ENCODE peak calls at places on chromosomes 7 and 10, in eight cellular contexts. S is fibroblast of lung, L is cardiac fibroblast, H is heart left ventricle, M is heart right ventricle, Y is IMR-90, Q is Calu3, A is AG04449. W is an unnamed sample.

GRCh38 chr7:2452074-2452507 is 24.1 kb downstream of the GRIFIN start:
- DNase-seq in S (no peak), L (no peak), H (no peak), M (no peak), Y (no peak), Q (peak; percentile 55), A (no peak), W (no peak)

GRCh38 chr10:60532691-60533468 is 143.2 kb upstream of the ANK3 start:
- DNase-seq in S (no peak), L (no peak), H (no peak), M (no peak), Y (no peak), Q (no peak), A (no peak), W (no peak)

GRCh38 chr10:116849271-116850057 is at the start of gene ENO4:
- DNase-seq in S (peak; percentile 84), L (peak; percentile 79), H (peak; percentile 68), M (peak; percentile 64), Y (peak; percentile 73), Q (peak; percentile 66), A (no peak), W (peak; percentile 71)

GRCh38 chr10:30878920-30879319 is 152.7 kb downstream of the ZNF438 start:
- DNase-seq in S (no peak), L (no peak), H (no peak), M (no peak), Y (no peak), Q (no peak), A (no peak), W (no peak)

GRCh38 chr10:15333909-15334649 is 37.0 kb downstream of the FAM171A1 start:
- DNase-seq in S (peak; percentile 62), L (no peak), H (no peak), M (no peak), Y (peak; percentile 89), Q (peak; percentile 12), A (no peak), W (no peak)

GRCh38 chr10:22662693-22663330 is 51.6 kb downstream of the PIP4K2A start:
- DNase-seq in S (no peak), L (no peak), H (no peak), M (no peak), Y (no peak), Q (no peak), A (no peak), W (no peak)

GRCh38 chr10:47359626-47360418 is 11.7 kb downstream of the RBP3 start:
- DNase-seq in S (no peak), L (no peak), H (no peak), M (no peak), Y (no peak), Q (no peak), A (no peak), W (no peak)

GRCh38 chr10:1104971-1105370 is 48.8 kb downstream of the WDR37 start:
- DNase-seq in S (no peak), L (no peak), H (no peak), M (no peak), Y (no peak), Q (no peak), A (no peak), W (no peak)

GRCh38 chr10:43042503-43043341 is 34.1 kb upstream of the RET start:
- DNase-seq in S (no peak), L (no peak), H (no peak), M (no peak), Y (no peak), Q (no peak), A (no peak), W (no peak)

GRCh38 chr10:132836832-132837540 is 51.0 kb upstream of the NKX6-2 start:
- DNase-seq in S (peak; percentile 2), L (peak; percentile 31), H (no peak), M (no peak), Y (peak; percentile 4), Q (peak; percentile 41), A (no peak), W (peak; percentile 23)

GRCh38 chr7:102410918-102411317 is 14.8 kb downstream of the PRKRIP1 start:
- DNase-seq in S (no peak), L (no peak), H (no peak), M (no peak), Y (no peak), Q (no peak), A (no peak), W (no peak)

GRCh38 chr7:135801877-135802276 is 53.3 kb upstream of the FAM180A start:
- DNase-seq in S (no peak), L (no peak), H (no peak), M (no peak), Y (no peak), Q (no peak), A (no peak), W (no peak)

GRCh38 chr7:116341222-116341907 is 131.0 kb downstream of the TES start:
- DNase-seq in S (no peak), L (no peak), H (no peak), M (no peak), Y (no peak), Q (no peak), A (no peak), W (no peak)
- TF ChIP-seq CTCF in S (peak; percentile 26), L (peak; percentile 30), H (no peak), M (peak; percentile 46), Y (no peak), Q (no peak), A (peak; percentile 12), W (peak; percentile 34)

GRCh38 chr7:93799750-93800357 is 90.7 kb downstream of the TFPI2 start:
- DNase-seq in S (peak; percentile 11), L (peak; percentile 56), H (no peak), M (no peak), Y (peak; percentile 23), Q (no peak), A (no peak), W (peak; percentile 42)
- TF ChIP-seq CTCF in S (peak; percentile 30), L (peak; percentile 47), H (peak; percentile 52), M (peak; percentile 49), Y (peak; percentile 67), Q (no peak), A (peak; percentile 21), W (peak; percentile 64)

GRCh38 chr7:157468221-157469111 is 131.7 kb downstream of the DNAJB6 start:
- DNase-seq in S (no peak), L (no peak), H (no peak), M (no peak), Y (no peak), Q (no peak), A (no peak), W (peak; percentile 7)
- TF ChIP-seq CTCF in S (no peak), L (no peak), H (no peak), M (no peak), Y (no peak), Q (no peak), A (no peak), W (no peak)

GRCh38 chr10:49161411-49161997 is 26.7 kb downstream of the TMEM273 start:
- DNase-seq in S (peak; percentile 66), L (peak; percentile 60), H (no peak), M (no peak), Y (peak; percentile 83), Q (no peak), A (no peak), W (peak; percentile 75)
- TF ChIP-seq CTCF in S (peak; percentile 51), L (peak; percentile 51), H (peak; percentile 55), M (peak; percentile 62), Y (peak; percentile 47), Q (no peak), A (peak; percentile 46), W (peak; percentile 50)

GRCh38 chr7:157224627-157225026 is 85.9 kb downstream of the UBE3C start:
- DNase-seq in S (peak; percentile 52), L (peak; percentile 62), H (no peak), M (no peak), Y (peak; percentile 59), Q (no peak), A (no peak), W (peak; percentile 36)
- TF ChIP-seq CTCF in S (no peak), L (no peak), H (no peak), M (no peak), Y (peak; percentile 46), Q (no peak), A (no peak), W (peak; percentile 7)

GRCh38 chr10:6980353-6980752 is 400.3 kb upstream of the PRKCQ start:
- DNase-seq in S (no peak), L (no peak), H (no peak), M (no peak), Y (no peak), Q (no peak), A (no peak), W (no peak)

GRCh38 chr10:6973904-6974303 is 393.8 kb upstream of the PRKCQ start:
- DNase-seq in S (no peak), L (no peak), H (no peak), M (no peak), Y (no peak), Q (no peak), A (no peak), W (no peak)

DNA sequence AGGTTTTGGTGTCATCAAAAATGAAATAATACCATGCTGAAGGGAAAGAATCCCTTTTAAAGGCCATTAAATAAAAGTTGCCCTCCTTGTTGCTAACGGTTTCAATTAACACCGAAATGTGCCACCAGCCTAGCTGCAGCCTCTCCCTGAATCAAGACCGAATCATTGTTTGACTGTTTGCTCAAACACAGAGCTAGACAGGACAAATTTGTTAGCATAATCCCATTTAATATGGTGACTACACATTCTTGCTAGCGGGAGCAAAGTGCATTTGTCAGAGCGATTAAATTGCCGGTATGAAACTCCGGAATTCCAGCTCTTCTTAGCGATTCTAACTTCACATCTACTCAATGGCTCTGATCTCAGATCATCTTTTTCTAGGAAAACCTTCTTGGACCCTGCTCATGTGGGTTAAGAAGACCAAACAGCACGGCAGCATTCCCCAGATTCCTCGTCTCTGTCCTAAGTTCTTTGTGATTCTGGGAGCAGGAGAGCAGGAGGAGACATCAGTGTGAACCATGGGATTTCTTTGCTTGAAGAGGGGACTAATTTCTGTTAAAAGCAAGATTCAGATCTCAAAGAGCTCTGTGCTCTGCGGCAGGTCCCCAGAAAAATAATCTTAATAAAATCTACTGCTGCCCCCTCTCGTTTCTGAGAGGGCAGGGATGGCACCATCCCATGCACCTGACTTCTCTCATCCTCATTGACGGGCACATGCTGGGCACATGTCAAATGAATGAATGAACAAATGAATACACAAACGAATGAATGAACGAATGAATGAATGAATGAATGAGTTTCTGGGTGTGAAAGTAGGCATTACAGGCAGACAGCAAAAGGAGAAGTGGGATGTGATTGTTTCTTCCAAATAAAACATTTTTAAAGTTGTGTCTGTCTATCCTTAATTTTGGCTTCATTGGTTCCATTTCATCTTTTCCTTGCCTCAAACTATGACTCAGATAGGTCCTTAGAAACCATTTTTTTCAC is 397.9 kb upstream of the PRKCQ start:
- DNase-seq in S (no peak), L (no peak), H (no peak), M (no peak), Y (no peak), Q (no peak), A (no peak), W (no peak)
- TF ChIP-seq CTCF in S (no peak), L (no peak), H (no peak), M (no peak), Y (no peak), Q (no peak), A (no peak), W (no peak)

DNA sequence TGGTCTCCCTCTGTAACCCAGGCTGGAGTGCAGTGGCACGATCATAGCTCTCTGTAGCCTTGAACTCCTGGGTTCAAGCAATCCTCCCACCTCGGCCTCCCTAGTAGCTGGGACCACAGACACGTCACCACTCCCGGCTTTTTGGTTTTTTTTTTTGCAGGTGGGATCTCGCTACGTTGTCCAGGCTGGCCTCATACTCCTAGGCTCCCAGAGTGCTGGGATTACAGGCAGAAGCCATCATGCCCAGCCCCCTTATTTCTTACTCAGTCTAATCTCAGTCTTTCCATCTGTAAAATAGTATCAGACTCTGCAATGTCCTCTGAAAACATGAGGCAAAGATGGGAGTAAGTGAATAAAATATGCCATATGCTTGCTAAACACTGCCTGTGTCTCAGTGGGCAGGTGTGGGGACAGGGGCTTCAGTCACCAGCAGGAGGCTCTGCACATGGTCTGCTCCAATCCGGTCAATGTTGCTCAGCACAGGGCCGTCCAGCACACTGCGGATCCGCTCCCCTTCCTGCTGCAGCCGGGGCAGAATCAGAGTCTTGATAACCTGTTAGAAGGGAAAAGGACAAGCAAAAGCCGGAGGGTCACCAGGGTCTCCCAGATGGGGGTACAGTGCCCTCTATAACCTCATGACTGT is 8.2 kb downstream of the AP4M1 start:
- DNase-seq in S (no peak), L (no peak), H (no peak), M (no peak), Y (no peak), Q (no peak), A (no peak), W (no peak)
- TF ChIP-seq CTCF in S (no peak), L (no peak), H (no peak), M (no peak), Y (peak; percentile 2), Q (no peak), A (no peak), W (no peak)